ENCODE peak calls at places on chromosomes 16 and 17, in six cellular contexts. M is astrocyte; K is effector memory CD4-positive, alpha-beta T cell; A is IMR-90; P is neural progenitor cell; L is breast epithelium. Y is an unnamed sample.

GRCh38 chr16:844638-845348 is 44.3 kb upstream of the GNG13 start:
- DNase-seq in M (no peak), K (no peak), A (no peak), P (no peak), L (no peak), Y (no peak)

GRCh38 chr17:44155488-44155887 is 13.8 kb downstream of the HROB start:
- DNase-seq in M (no peak), K (no peak), A (no peak), P (no peak), L (no peak), Y (no peak)

GRCh38 chr16:7334801-7335560 is 2.3 kb downstream of the RBFOX1 start:
- DNase-seq in M (no peak), K (no peak), A (no peak), P (no peak), L (no peak), Y (no peak)

GRCh38 chr17:19676901-19677300 is 28.4 kb downstream of the ALDH3A2 start:
- DNase-seq in M (no peak), K (no peak), A (no peak), P (no peak), L (no peak), Y (no peak)

GRCh38 chr16:1152123-1152638 is 725 bp upstream of the CACNA1H start:
- DNase-seq in M (no peak), K (no peak), A (no peak), P (peak; percentile 78), L (no peak), Y (no peak)

GRCh38 chr16:84044108-84044488 is 1.5 kb upstream of the SLC38A8 start:
- DNase-seq in M (no peak), K (no peak), A (peak; percentile 28), P (peak; percentile 52), L (no peak), Y (no peak)

GRCh38 chr16:70377782-70378181 is 31.1 kb downstream of the DDX19A start:
- DNase-seq in M (no peak), K (no peak), A (no peak), P (no peak), L (no peak), Y (no peak)

GRCh38 chr16:22139008-22139407 is 23.3 kb upstream of the SDR42E2 start:
- DNase-seq in M (no peak), K (no peak), A (no peak), P (no peak), L (no peak), Y (no peak)

GRCh38 chr16:84524346-84524920 is 20.0 kb upstream of the MEAK7 start:
- DNase-seq in M (no peak), K (no peak), A (no peak), P (no peak), L (no peak), Y (no peak)

GRCh38 chr17:40827746-40828453 is 5.5 kb upstream of the KRT10 start:
- DNase-seq in M (peak; percentile 36), K (no peak), A (no peak), P (no peak), L (no peak), Y (no peak)

GRCh38 chr17:47170710-47171109 is 18.4 kb downstream of the CDC27 start:
- DNase-seq in M (no peak), K (no peak), A (no peak), P (no peak), L (no peak), Y (no peak)

GRCh38 chr17:8060274-8060673 is 21.4 kb downstream of the ALOX15B start:
- DNase-seq in M (peak; percentile 25), K (peak; percentile 27), A (peak; percentile 65), P (peak; percentile 90), L (peak; percentile 64), Y (no peak)

GRCh38 chr16:30166202-30166902 is 17.1 kb upstream of the CORO1A start:
- DNase-seq in M (no peak), K (no peak), A (no peak), P (no peak), L (no peak), Y (no peak)

GRCh38 chr16:24976971-24977672 is 38.0 kb downstream of the ARHGAP17 start:
- DNase-seq in M (no peak), K (no peak), A (no peak), P (no peak), L (no peak), Y (no peak)

GRCh38 chr16:24975428-24975889 is 39.7 kb downstream of the ARHGAP17 start:
- DNase-seq in M (no peak), K (no peak), A (peak; percentile 66), P (no peak), L (no peak), Y (no peak)

GRCh38 chr16:24977673-24978065 is 37.5 kb downstream of the ARHGAP17 start:
- DNase-seq in M (peak; percentile 73), K (no peak), A (peak; percentile 83), P (no peak), L (no peak), Y (no peak)

GRCh38 chr16:24974859-24975258 is 40.3 kb downstream of the ARHGAP17 start:
- DNase-seq in M (no peak), K (no peak), A (no peak), P (no peak), L (no peak), Y (no peak)

GRCh38 chr16:24976061-24976779 is 38.9 kb downstream of the ARHGAP17 start:
- DNase-seq in M (no peak), K (no peak), A (no peak), P (no peak), L (no peak), Y (no peak)
- H3K36me3 ChIP-seq in M (peaks cover 12% of the 10 kb centered on the region), K (peaks cover 28% of the 10 kb centered on the region), A (peaks cover 32% of the 10 kb centered on the region), P (no peaks in the 10 kb centered on the region), L (peaks cover 4% of the 10 kb centered on the region), Y (no peaks in the 10 kb centered on the region)

DNA sequence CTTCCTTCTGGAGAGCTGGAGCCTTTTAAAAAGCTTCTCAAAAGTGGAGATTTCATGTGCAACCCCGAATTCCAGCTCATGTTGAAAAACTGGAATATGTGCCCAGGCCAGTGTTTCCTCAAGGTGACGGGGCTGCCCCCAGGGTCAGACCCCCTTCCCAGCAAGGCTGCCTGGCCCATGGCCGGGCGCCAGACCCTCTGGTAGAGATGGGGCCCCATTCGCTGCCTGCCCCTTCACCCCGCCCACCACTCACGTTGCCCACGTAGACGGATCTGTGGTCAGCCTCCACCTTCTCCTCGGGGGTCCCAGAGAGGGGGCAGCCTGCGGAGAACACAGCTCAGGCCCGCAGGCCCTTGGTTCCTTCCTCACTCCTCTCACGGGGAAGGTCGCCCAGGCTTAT is 1.1 kb downstream of the PABPN1L start:
- DNase-seq in M (no peak), K (no peak), A (no peak), P (no peak), L (no peak), Y (no peak)
- H3K36me3 ChIP-seq in M (peaks cover under 1% of the 10 kb centered on the region), K (peaks cover 25% of the 10 kb centered on the region), A (peaks cover 14% of the 10 kb centered on the region), P (no peaks in the 10 kb centered on the region), L (no peaks in the 10 kb centered on the region), Y (no peaks in the 10 kb centered on the region)

GRCh38 chr17:17216236-17216635 is 10.1 kb upstream of the PLD6 start:
- DNase-seq in M (no peak), K (no peak), A (no peak), P (no peak), L (no peak), Y (no peak)

GRCh38 chr17:17216776-17217175 is 10.6 kb upstream of the PLD6 start:
- DNase-seq in M (no peak), K (no peak), A (no peak), P (no peak), L (no peak), Y (no peak)

GRCh38 chr17:17214646-17215436 is 8.7 kb upstream of the PLD6 start:
- DNase-seq in M (no peak), K (no peak), A (no peak), P (no peak), L (no peak), Y (no peak)

GRCh38 chr17:17213775-17214174 is 7.6 kb upstream of the PLD6 start:
- DNase-seq in M (no peak), K (no peak), A (no peak), P (no peak), L (no peak), Y (no peak)

DNA sequence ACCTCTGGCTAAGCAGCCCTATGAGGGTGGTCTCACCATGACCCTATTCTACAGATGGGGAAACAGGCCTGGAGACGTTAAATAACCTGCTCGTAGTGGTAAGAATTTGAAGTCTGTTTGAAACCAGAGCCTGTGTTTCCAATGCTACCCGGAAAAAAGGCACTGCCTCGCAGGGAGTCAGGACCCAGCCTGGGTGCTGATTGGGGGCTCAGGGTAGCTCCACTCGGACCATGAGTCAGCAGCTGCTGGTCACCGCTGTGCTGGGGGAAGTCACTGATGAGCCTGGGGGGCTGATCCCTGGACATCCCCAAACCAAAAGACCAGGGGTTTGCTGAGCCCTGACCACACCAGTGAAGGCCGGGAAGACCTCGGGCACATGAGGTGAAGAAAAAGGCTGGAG is 9.4 kb upstream of the PLD6 start:
- DNase-seq in M (no peak), K (no peak), A (no peak), P (no peak), L (no peak), Y (no peak)
- H3K36me3 ChIP-seq in M (peaks cover 39% of the 10 kb centered on the region), K (peaks cover 70% of the 10 kb centered on the region), A (peaks cover 77% of the 10 kb centered on the region), P (no peaks in the 10 kb centered on the region), L (peaks cover 14% of the 10 kb centered on the region), Y (peaks cover 77% of the 10 kb centered on the region)

GRCh38 chr17:50725769-50726655 is 6.6 kb downstream of the LUC7L3 start:
- DNase-seq in M (no peak), K (no peak), A (no peak), P (no peak), L (no peak), Y (no peak)

GRCh38 chr17:50719144-50719923 is at the start of gene LUC7L3:
- DNase-seq in M (peak; percentile 83), K (peak; percentile 79), A (peak; percentile 91), P (peak; percentile 97), L (peak; percentile 92), Y (no peak)

GRCh38 chr17:50719924-50720805 is 762 bp downstream of the LUC7L3 start:
- DNase-seq in M (no peak), K (no peak), A (no peak), P (no peak), L (no peak), Y (no peak)

GRCh38 chr17:50721194-50722010 is 2.0 kb downstream of the LUC7L3 start:
- DNase-seq in M (no peak), K (no peak), A (no peak), P (no peak), L (no peak), Y (no peak)

DNA sequence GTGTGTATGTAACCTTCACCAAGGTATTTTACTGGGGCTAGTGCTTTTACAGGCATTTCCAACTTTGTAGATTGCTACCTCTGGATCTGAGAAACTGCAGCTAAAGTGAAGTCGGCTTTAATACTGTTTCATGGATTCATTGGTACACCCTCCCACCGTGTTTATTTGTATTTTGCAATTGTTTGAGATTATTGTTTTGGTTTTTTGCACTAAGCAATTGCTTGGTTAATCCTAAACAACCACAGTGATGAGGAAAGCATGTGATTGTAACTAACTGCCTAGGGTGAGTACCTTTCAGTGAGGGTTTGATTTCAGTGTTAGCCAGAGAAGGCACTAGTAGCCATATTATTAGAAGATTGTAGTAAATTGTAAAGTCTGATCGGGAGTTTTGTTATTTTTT is 3.3 kb downstream of the LUC7L3 start:
- DNase-seq in M (no peak), K (no peak), A (no peak), P (no peak), L (no peak), Y (no peak)
- H3K36me3 ChIP-seq in M (no peaks in the 10 kb centered on the region), K (no peaks in the 10 kb centered on the region), A (peaks cover 3% of the 10 kb centered on the region), P (peaks cover 2% of the 10 kb centered on the region), L (no peaks in the 10 kb centered on the region), Y (no peaks in the 10 kb centered on the region)

Y was measured in vagina.